ENCODE peak calls at places on chromosomes 3 and 15, in five cellular contexts. One of them, this sample, is unnamed.
A peak's percentile ranks its signal among the peaks of the same experiment; 100 is the strongest.

GRCh38 chr15:37375529-37375928 is 275.2 kb upstream of the MEIS2 start:
- DNase-seq in fibroblast of villous mesenchyme: no peak
- DNase-seq in cardiac muscle cell: no peak
- DNase-seq in skeletal muscle cell: no peak
- DNase-seq in mammary epithelial cell: no peak
- DNase-seq in this sample: no peak

GRCh38 chr15:39786444-39787056 is 3.9 kb upstream of the FSIP1 start:
- DNase-seq in skeletal muscle cell: no peak
- DNase-seq in cardiac muscle cell: peak; percentile 79
- DNase-seq in mammary epithelial cell: peak; percentile 42
- DNase-seq in fibroblast of villous mesenchyme: peak; percentile 77
- DNase-seq in this sample: peak; percentile 53

GRCh38 chr15:53539878-53540277 is 219.6 kb downstream of the WDR72 start:
- DNase-seq in skeletal muscle cell: no peak
- DNase-seq in fibroblast of villous mesenchyme: no peak
- DNase-seq in mammary epithelial cell: peak; percentile 49
- DNase-seq in cardiac muscle cell: no peak
- DNase-seq in this sample: no peak

GRCh38 chr3:12049675-12050074 is 45.5 kb downstream of the SYN2 start:
- DNase-seq in skeletal muscle cell: no peak
- DNase-seq in cardiac muscle cell: peak; percentile 39
- DNase-seq in fibroblast of villous mesenchyme: peak; percentile 12
- DNase-seq in mammary epithelial cell: no peak
- DNase-seq in this sample: no peak

GRCh38 chr3:147799601-147800000 is 390.4 kb downstream of the ZIC1 start:
- DNase-seq in skeletal muscle cell: no peak
- DNase-seq in cardiac muscle cell: no peak
- DNase-seq in fibroblast of villous mesenchyme: no peak
- DNase-seq in mammary epithelial cell: no peak
- DNase-seq in this sample: no peak

GRCh38 chr3:64650096-64650622 is 37.6 kb downstream of the ADAMTS9 start:
- DNase-seq in fibroblast of villous mesenchyme: no peak
- DNase-seq in skeletal muscle cell: no peak
- DNase-seq in mammary epithelial cell: no peak
- DNase-seq in cardiac muscle cell: no peak
- DNase-seq in this sample: no peak

GRCh38 chr3:31828007-31828406 is 153.1 kb downstream of the OSBPL10 start:
- DNase-seq in cardiac muscle cell: no peak
- DNase-seq in skeletal muscle cell: no peak
- DNase-seq in mammary epithelial cell: no peak
- DNase-seq in fibroblast of villous mesenchyme: no peak
- DNase-seq in this sample: no peak

GRCh38 chr3:192284443-192285072 is 442.8 kb downstream of the FGF12 start:
- DNase-seq in skeletal muscle cell: no peak
- DNase-seq in cardiac muscle cell: peak; percentile 31
- DNase-seq in fibroblast of villous mesenchyme: no peak
- DNase-seq in mammary epithelial cell: no peak
- DNase-seq in this sample: no peak

GRCh38 chr3:153163349-153164008 is 1.5 kb downstream of the RAP2B start:
- DNase-seq in cardiac muscle cell: peak; percentile 45
- DNase-seq in mammary epithelial cell: peak; percentile 49
- DNase-seq in fibroblast of villous mesenchyme: peak; percentile 52
- DNase-seq in skeletal muscle cell: no peak
- DNase-seq in this sample: no peak

GRCh38 chr15:74978503-74978902 is 16.9 kb upstream of the SCAMP5 start:
- DNase-seq in skeletal muscle cell: no peak
- DNase-seq in mammary epithelial cell: no peak
- DNase-seq in fibroblast of villous mesenchyme: no peak
- DNase-seq in cardiac muscle cell: no peak
- DNase-seq in this sample: no peak

GRCh38 chr15:80580107-80580506 is 115.0 kb upstream of the ABHD17C start:
- DNase-seq in cardiac muscle cell: peak; percentile 75
- DNase-seq in mammary epithelial cell: peak; percentile 100
- DNase-seq in fibroblast of villous mesenchyme: peak; percentile 60
- DNase-seq in skeletal muscle cell: peak; percentile 70
- DNase-seq in this sample: peak; percentile 68

GRCh38 chr3:160473978-160474377 is 24.4 kb upstream of the TRIM59 start:
- DNase-seq in fibroblast of villous mesenchyme: peak; percentile 88
- DNase-seq in skeletal muscle cell: peak; percentile 96
- DNase-seq in mammary epithelial cell: peak; percentile 85
- DNase-seq in cardiac muscle cell: peak; percentile 89
- DNase-seq in this sample: peak; percentile 97

GRCh38 chr3:53791317-53791716 is 54.9 kb downstream of the CHDH start:
- DNase-seq in mammary epithelial cell: no peak
- DNase-seq in cardiac muscle cell: no peak
- DNase-seq in skeletal muscle cell: no peak
- DNase-seq in fibroblast of villous mesenchyme: no peak
- DNase-seq in this sample: no peak

GRCh38 chr3:31772781-31773180 is 208.3 kb downstream of the OSBPL10 start:
- DNase-seq in cardiac muscle cell: no peak
- DNase-seq in mammary epithelial cell: no peak
- DNase-seq in skeletal muscle cell: no peak
- DNase-seq in fibroblast of villous mesenchyme: no peak
- DNase-seq in this sample: no peak

GRCh38 chr3:128427175-128427857 is 39.4 kb downstream of the DNAJB8 start:
- DNase-seq in cardiac muscle cell: no peak
- DNase-seq in skeletal muscle cell: no peak
- DNase-seq in mammary epithelial cell: no peak
- DNase-seq in fibroblast of villous mesenchyme: no peak
- DNase-seq in this sample: no peak

GRCh38 chr3:130975251-130975650 is 51.4 kb downstream of the ASTE1 start:
- DNase-seq in skeletal muscle cell: no peak
- DNase-seq in fibroblast of villous mesenchyme: no peak
- DNase-seq in cardiac muscle cell: no peak
- DNase-seq in mammary epithelial cell: peak; percentile 87
- DNase-seq in this sample: no peak

GRCh38 chr15:88388702-88389101 is 78.5 kb downstream of the MRPL46 start:
- DNase-seq in mammary epithelial cell: no peak
- DNase-seq in skeletal muscle cell: no peak
- DNase-seq in cardiac muscle cell: no peak
- DNase-seq in fibroblast of villous mesenchyme: no peak
- DNase-seq in this sample: no peak

GRCh38 chr3:125039897-125040175 is 16.0 kb downstream of the HEG1 start:
- DNase-seq in cardiac muscle cell: peak; percentile 25
- DNase-seq in mammary epithelial cell: no peak
- DNase-seq in fibroblast of villous mesenchyme: no peak
- DNase-seq in skeletal muscle cell: no peak
- DNase-seq in this sample: no peak

GRCh38 chr3:170999737-171000242 is 26.7 kb downstream of the SLC2A2 start:
- DNase-seq in skeletal muscle cell: peak; percentile 80
- DNase-seq in fibroblast of villous mesenchyme: peak; percentile 88
- DNase-seq in cardiac muscle cell: peak; percentile 74
- DNase-seq in mammary epithelial cell: peak; percentile 87
- DNase-seq in this sample: peak; percentile 79

GRCh38 chr3:63279000-63279366 is 875 bp downstream of the SYNPR start:
- DNase-seq in fibroblast of villous mesenchyme: no peak
- DNase-seq in mammary epithelial cell: no peak
- DNase-seq in cardiac muscle cell: no peak
- DNase-seq in skeletal muscle cell: no peak
- DNase-seq in this sample: no peak

GRCh38 chr3:183555541-183556081 is at the start of gene KLHL6:
- DNase-seq in skeletal muscle cell: no peak
- DNase-seq in fibroblast of villous mesenchyme: no peak
- DNase-seq in cardiac muscle cell: peak; percentile 26
- DNase-seq in mammary epithelial cell: no peak
- DNase-seq in this sample: no peak

GRCh38 chr3:16290827-16291196 is 25.8 kb downstream of the OXNAD1 start:
- DNase-seq in skeletal muscle cell: no peak
- DNase-seq in mammary epithelial cell: peak; percentile 6
- DNase-seq in cardiac muscle cell: peak; percentile 32
- DNase-seq in fibroblast of villous mesenchyme: peak; percentile 73
- DNase-seq in this sample: no peak

GRCh38 chr3:121649645-121650044 is 11.1 kb downstream of the HCLS1 start:
- DNase-seq in skeletal muscle cell: peak; percentile 20
- DNase-seq in fibroblast of villous mesenchyme: peak; percentile 11
- DNase-seq in mammary epithelial cell: peak; percentile 34
- DNase-seq in cardiac muscle cell: peak; percentile 8
- DNase-seq in this sample: no peak

GRCh38 chr15:51281368-51281967 is 56.9 kb downstream of the CYP19A1 start:
- DNase-seq in cardiac muscle cell: peak; percentile 76
- DNase-seq in skeletal muscle cell: no peak
- DNase-seq in mammary epithelial cell: peak; percentile 24
- DNase-seq in fibroblast of villous mesenchyme: peak; percentile 69
- DNase-seq in this sample: no peak

GRCh38 chr3:197736010-197736490 is 654 bp downstream of the RUBCN start:
- DNase-seq in mammary epithelial cell: peak; percentile 36
- DNase-seq in fibroblast of villous mesenchyme: no peak
- DNase-seq in cardiac muscle cell: no peak
- DNase-seq in skeletal muscle cell: no peak
- DNase-seq in this sample: no peak

GRCh38 chr3:148852271-148853000 is 12.7 kb upstream of the CPA3 start:
- DNase-seq in fibroblast of villous mesenchyme: no peak
- DNase-seq in mammary epithelial cell: no peak
- DNase-seq in cardiac muscle cell: no peak
- DNase-seq in skeletal muscle cell: no peak
- DNase-seq in this sample: no peak

GRCh38 chr3:72284485-72284884 is 499.5 kb upstream of the PROK2 start:
- DNase-seq in mammary epithelial cell: no peak
- DNase-seq in skeletal muscle cell: no peak
- DNase-seq in fibroblast of villous mesenchyme: no peak
- DNase-seq in cardiac muscle cell: no peak
- DNase-seq in this sample: no peak

GRCh38 chr3:159829056-159829995 is 159.3 kb upstream of the IL12A start:
- DNase-seq in skeletal muscle cell: peak; percentile 78
- DNase-seq in cardiac muscle cell: peak; percentile 65
- DNase-seq in mammary epithelial cell: peak; percentile 97
- DNase-seq in fibroblast of villous mesenchyme: peak; percentile 95
- DNase-seq in this sample: peak; percentile 98

GRCh38 chr15:66165856-66166255 is 87.7 kb downstream of the MEGF11 start:
- DNase-seq in cardiac muscle cell: no peak
- DNase-seq in mammary epithelial cell: no peak
- DNase-seq in skeletal muscle cell: no peak
- DNase-seq in fibroblast of villous mesenchyme: no peak
- DNase-seq in this sample: no peak

GRCh38 chr15:69535101-69535638 is 82.6 kb downstream of the RPLP1 start:
- DNase-seq in mammary epithelial cell: peak; percentile 44
- DNase-seq in skeletal muscle cell: peak; percentile 23
- DNase-seq in fibroblast of villous mesenchyme: no peak
- DNase-seq in cardiac muscle cell: peak; percentile 50
- DNase-seq in this sample: no peak

DNA sequence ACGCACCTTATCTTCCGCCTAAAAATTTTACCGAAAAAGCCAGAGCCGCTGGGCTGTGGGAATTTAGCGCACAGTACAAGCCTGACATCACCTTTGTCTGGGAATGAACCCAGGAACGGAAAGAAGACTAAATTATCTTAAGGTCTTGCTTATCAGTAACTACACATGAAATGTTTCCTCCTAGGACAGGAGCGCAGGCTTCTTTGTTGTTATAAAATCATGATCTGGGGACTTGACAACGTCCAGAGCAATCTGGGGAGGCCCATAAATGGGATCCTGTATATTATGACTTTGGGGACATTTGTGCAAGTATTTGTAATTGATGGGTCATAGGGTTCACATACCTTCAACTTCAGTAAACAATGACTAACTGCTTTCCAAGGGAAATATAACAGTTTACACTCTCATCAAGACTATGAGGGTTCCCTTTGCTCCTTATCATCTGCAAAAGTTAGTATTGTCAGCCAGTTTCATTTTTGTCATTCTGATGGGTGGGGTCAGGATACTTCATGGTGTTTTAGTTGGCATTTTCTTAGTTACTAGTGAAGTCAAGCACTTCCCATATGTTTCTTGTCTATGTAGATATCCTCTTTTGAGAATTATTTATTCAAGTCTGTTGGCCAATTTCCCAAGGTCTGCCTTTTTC is 213.9 kb upstream of the PFN2 start:
- DNase-seq in skeletal muscle cell: no peak
- DNase-seq in cardiac muscle cell: peak; percentile 13
- DNase-seq in mammary epithelial cell: peak; percentile 8
- DNase-seq in fibroblast of villous mesenchyme: no peak
- DNase-seq in this sample: no peak
- H3K4me3 ChIP-seq in skeletal muscle cell: peak overlapping the region; percentile 43
- H3K4me3 ChIP-seq in cardiac muscle cell: no peak overlapping the region
- H3K4me3 ChIP-seq in mammary epithelial cell: no peak overlapping the region
- H3K4me3 ChIP-seq in fibroblast of villous mesenchyme: peak overlapping the region; percentile 45
- H3K4me3 ChIP-seq in this sample: peak overlapping the region; percentile 21

GRCh38 chr3:175526191-175526590 is 667.1 kb downstream of the NAALADL2 start:
- DNase-seq in fibroblast of villous mesenchyme: no peak
- DNase-seq in mammary epithelial cell: no peak
- DNase-seq in cardiac muscle cell: no peak
- DNase-seq in skeletal muscle cell: no peak
- DNase-seq in this sample: no peak
- H3K4me3 ChIP-seq in fibroblast of villous mesenchyme: peak overlapping the region; percentile 34
- H3K4me3 ChIP-seq in mammary epithelial cell: peak overlapping the region; percentile 63
- H3K4me3 ChIP-seq in cardiac muscle cell: no peak overlapping the region
- H3K4me3 ChIP-seq in skeletal muscle cell: peak overlapping the region; percentile 39
- H3K4me3 ChIP-seq in this sample: no peak overlapping the region

GRCh38 chr15:45167631-45168205 is 20.0 kb downstream of the SHF start:
- DNase-seq in skeletal muscle cell: no peak
- DNase-seq in mammary epithelial cell: no peak
- DNase-seq in cardiac muscle cell: no peak
- DNase-seq in fibroblast of villous mesenchyme: no peak
- DNase-seq in this sample: no peak
- H3K4me3 ChIP-seq in skeletal muscle cell: peak overlapping the region; percentile 58
- H3K4me3 ChIP-seq in mammary epithelial cell: no peak overlapping the region
- H3K4me3 ChIP-seq in cardiac muscle cell: peak overlapping the region; percentile 43
- H3K4me3 ChIP-seq in fibroblast of villous mesenchyme: peak overlapping the region; percentile 74
- H3K4me3 ChIP-seq in this sample: peak overlapping the region; percentile 34

DNA sequence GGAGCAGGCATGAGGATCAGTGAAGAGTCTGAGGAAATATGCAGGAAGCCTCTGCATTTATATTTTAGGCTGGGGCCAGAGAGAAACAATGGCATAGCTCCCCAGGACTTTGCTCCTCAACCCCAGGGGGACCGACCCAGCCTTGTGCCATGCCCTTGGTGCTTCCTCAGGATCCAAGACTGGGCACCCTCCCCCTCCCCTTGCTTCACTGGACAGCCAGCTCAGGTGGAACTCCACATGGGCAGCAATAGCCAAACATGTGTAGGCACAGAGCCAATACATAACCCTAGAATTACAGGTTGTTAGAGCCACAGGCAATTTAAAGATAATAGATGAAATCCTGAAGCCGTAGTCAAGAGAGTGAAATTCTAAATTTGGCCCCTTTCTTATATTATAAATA is 73.0 kb upstream of the ETV5 start:
- DNase-seq in cardiac muscle cell: no peak
- DNase-seq in fibroblast of villous mesenchyme: no peak
- DNase-seq in mammary epithelial cell: no peak
- DNase-seq in skeletal muscle cell: no peak
- DNase-seq in this sample: no peak
- H3K4me3 ChIP-seq in cardiac muscle cell: no peak overlapping the region
- H3K4me3 ChIP-seq in fibroblast of villous mesenchyme: no peak overlapping the region
- H3K4me3 ChIP-seq in mammary epithelial cell: no peak overlapping the region
- H3K4me3 ChIP-seq in skeletal muscle cell: no peak overlapping the region
- H3K4me3 ChIP-seq in this sample: no peak overlapping the region

This sample was measured in HFF-Myc.